ENCODE peak calls at places on chromosome X, in six cellular contexts. V, H, R, J, U and G are unnamed samples.
A peak's percentile ranks its signal among the peaks of the same experiment; 100 is the strongest.

GRCh38 chrX:72349190-72349589 is 43.5 kb upstream of the CITED1 start:
- DNase-seq in V (no peak), H (no peak), R (no peak), J (no peak), U (peak; percentile 5), G (no peak)

GRCh38 chrX:49610718-49611310 is 12.0 kb downstream of the GAGE1 start:
- DNase-seq in V (no peak), H (no peak), R (no peak), J (no peak), U (peak; percentile 9), G (no peak)

GRCh38 chrX:108601276-108601675 is 135.1 kb downstream of the IRS4 start:
- DNase-seq in V (no peak), H (no peak), R (no peak), J (no peak), U (no peak), G (no peak)

GRCh38 chrX:120428309-120428708 is 40.8 kb downstream of the LAMP2 start:
- DNase-seq in V (peak; percentile 11), H (no peak), R (no peak), J (no peak), U (peak; percentile 30), G (no peak)

GRCh38 chrX:115650916-115651315 is 89.9 kb downstream of the PLS3 start:
- DNase-seq in V (peak; percentile 38), H (peak; percentile 38), R (no peak), J (no peak), U (peak; percentile 55), G (peak; percentile 52)

GRCh38 chrX:4091046-4091760 is 377.8 kb upstream of the PRKX start:
- DNase-seq in V (no peak), H (no peak), R (no peak), J (no peak), U (no peak), G (no peak)

GRCh38 chrX:153537526-153538295 is 20.3 kb downstream of the ATP2B3 start:
- DNase-seq in V (no peak), H (peak; percentile 59), R (no peak), J (no peak), U (no peak), G (peak; percentile 55)

GRCh38 chrX:21590012-21590776 is 67.9 kb downstream of the KLHL34 start:
- DNase-seq in V (no peak), H (no peak), R (no peak), J (no peak), U (peak; percentile 10), G (no peak)

GRCh38 chrX:113929004-113929403 is 654.9 kb upstream of the HTR2C start:
- DNase-seq in V (peak; percentile 19), H (peak; percentile 22), R (no peak), J (peak; percentile 1), U (peak; percentile 48), G (peak; percentile 52)

GRCh38 chrX:155148724-155149537 is 67.3 kb upstream of the VBP1 start:
- DNase-seq in V (peak; percentile 13), H (peak; percentile 27), R (no peak), J (no peak), U (peak; percentile 36), G (peak; percentile 14)

GRCh38 chrX:12360389-12360788 is 222.1 kb downstream of the FRMPD4 start:
- DNase-seq in V (peak; percentile 2), H (no peak), R (no peak), J (no peak), U (peak; percentile 82), G (no peak)

GRCh38 chrX:17826609-17827496 is 34.2 kb downstream of the RAI2 start:
- DNase-seq in V (peak; percentile 21), H (no peak), R (no peak), J (no peak), U (peak; percentile 75), G (no peak)

GRCh38 chrX:30905325-30905724 is 16.3 kb upstream of the TAB3 start:
- DNase-seq in V (no peak), H (no peak), R (no peak), J (no peak), U (no peak), G (no peak)

GRCh38 chrX:48068096-48068887 is 3.1 kb downstream of the ZNF630 start:
- DNase-seq in V (no peak), H (no peak), R (no peak), J (no peak), U (no peak), G (peak; percentile 25)

GRCh38 chrX:130120746-130121504 is 10.6 kb upstream of the ELF4 start:
- DNase-seq in V (no peak), H (peak; percentile 75), R (peak; percentile 94), J (peak; percentile 78), U (peak; percentile 84), G (peak; percentile 86)

GRCh38 chrX:140580478-140580877 is 75.6 kb upstream of the SOX3 start:
- DNase-seq in V (no peak), H (no peak), R (peak; percentile 32), J (no peak), U (no peak), G (no peak)

GRCh38 chrX:18955676-18956075 is 28.2 kb downstream of the PHKA2 start:
- DNase-seq in V (no peak), H (no peak), R (no peak), J (no peak), U (no peak), G (no peak)
- TF ChIP-seq CTCF in V (no peak), H (no peak), R (no peak), J (no peak), U (no peak), G (no peak)

GRCh38 chrX:77779695-77780094 is 6.3 kb downstream of the ATRX start:
- DNase-seq in V (no peak), H (no peak), R (no peak), J (no peak), U (no peak), G (no peak)

GRCh38 chrX:77788050-77788449 is 2.0 kb upstream of the ATRX start:
- DNase-seq in V (no peak), H (no peak), R (no peak), J (no peak), U (peak; percentile 51), G (no peak)

GRCh38 chrX:77785746-77786548 is at the start of gene ATRX:
- DNase-seq in V (peak; percentile 74), H (peak; percentile 70), R (peak; percentile 85), J (peak; percentile 80), U (peak; percentile 81), G (peak; percentile 88)

DNA sequence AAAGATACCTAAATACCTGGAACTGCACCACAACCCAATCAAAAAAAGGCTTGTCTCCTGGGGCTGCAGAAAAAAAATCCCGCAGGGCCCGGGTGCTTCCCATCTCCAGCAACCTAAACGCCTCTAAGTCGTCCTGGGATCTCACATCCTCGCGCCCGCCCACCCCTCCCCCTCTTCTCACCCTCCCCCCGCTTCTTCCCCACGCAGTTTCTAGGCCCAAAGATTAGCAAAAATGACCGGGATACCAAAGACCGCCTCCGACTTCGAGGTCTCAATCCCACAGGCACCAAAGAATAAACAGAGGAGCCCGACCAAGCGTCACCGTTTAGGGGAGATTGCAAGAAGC is 643 bp downstream of the ATRX start:
- DNase-seq in V (no peak), H (peak; percentile 18), R (no peak), J (no peak), U (peak; percentile 23), G (peak; percentile 74)
- TF ChIP-seq CTCF in V (no peak), H (no peak), R (no peak), J (no peak), U (no peak), G (no peak)

GRCh38 chrX:150907474-150907873 is 9.0 kb upstream of the CD99L2 start:
- DNase-seq in V (no peak), H (no peak), R (no peak), J (no peak), U (no peak), G (no peak)
- TF ChIP-seq CTCF in V (no peak), H (no peak), R (no peak), J (no peak), U (no peak), G (no peak)

GRCh38 chrX:41802958-41803357 is 79.0 kb downstream of the GPR82 start:
- DNase-seq in V (no peak), H (no peak), R (no peak), J (no peak), U (peak; percentile 26), G (no peak)
- TF ChIP-seq CTCF in V (no peak), H (no peak), R (no peak), J (no peak), U (no peak), G (no peak)

DNA sequence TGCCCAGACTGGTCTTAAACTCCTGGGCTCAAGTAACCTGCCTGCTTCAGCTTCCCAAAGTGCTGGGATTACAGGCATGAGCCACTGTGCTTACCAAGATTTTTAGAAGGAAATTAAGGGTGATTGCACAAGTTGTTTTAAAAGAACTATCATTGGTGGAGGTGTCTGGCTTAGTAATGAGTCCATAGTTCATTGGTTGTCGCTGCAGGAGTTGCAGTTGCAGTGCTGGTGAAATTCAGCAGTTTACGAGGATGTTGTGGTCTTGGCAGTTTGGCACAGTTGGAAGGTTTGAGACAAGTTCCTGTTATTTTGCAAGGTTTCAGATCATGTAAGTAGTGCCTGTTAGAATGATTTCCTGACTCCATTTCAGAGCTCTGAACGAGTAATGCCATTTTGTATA is 48.1 kb downstream of the RAB40AL start:
- DNase-seq in V (no peak), H (no peak), R (no peak), J (no peak), U (no peak), G (no peak)
- TF ChIP-seq CTCF in V (no peak), H (no peak), R (no peak), J (no peak), U (no peak), G (no peak)

DNA sequence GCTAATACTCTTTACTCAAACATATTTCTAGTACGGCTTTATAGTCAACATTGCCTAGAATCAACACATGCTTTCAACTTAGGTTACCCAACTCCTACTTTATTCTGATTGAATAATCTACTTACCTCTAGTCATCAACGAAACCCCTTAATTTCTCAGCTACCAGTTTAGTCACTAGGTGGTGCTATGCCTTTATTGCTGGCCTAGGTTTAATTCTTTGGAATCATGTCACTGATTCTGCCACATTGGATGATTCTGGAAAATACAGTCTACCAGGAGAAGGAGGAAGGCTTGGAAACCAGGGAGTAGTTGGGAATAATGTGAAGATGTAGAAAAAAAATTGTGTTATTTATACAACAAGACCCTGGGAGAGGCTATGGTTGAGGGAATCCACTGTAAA is 167.7 kb downstream of the DCAF12L2 start:
- DNase-seq in V (peak; percentile 3), H (no peak), R (no peak), J (no peak), U (peak; percentile 5), G (peak; percentile 1)
- TF ChIP-seq CTCF in V (peak; percentile 7), H (peak; percentile 28), R (peak; percentile 26), J (peak; percentile 31), U (peak; percentile 19), G (peak; percentile 62)

DNA sequence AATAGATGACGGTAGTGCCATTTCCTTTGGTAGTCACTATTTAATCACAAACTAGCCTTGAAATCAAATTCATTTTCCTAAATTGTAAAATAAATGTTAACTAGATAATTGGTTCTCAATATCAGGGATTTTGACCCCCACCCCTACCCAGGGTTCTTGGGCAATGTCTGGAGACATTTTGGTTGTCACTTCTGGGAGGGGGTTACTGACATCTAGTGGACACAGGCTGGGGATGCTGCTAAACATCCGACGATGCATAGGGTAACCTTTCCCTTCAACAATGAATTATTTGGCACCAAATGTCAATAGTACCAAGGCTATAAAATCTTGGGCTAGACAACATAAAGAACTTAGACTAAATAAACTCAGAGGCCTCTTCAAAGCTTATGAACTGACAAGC is 285.8 kb upstream of the TRPC5 start:
- DNase-seq in V (no peak), H (no peak), R (no peak), J (no peak), U (no peak), G (peak; percentile 12)
- TF ChIP-seq CTCF in V (peak; percentile 13), H (peak; percentile 15), R (no peak), J (peak; percentile 15), U (no peak), G (peak; percentile 58)

GRCh38 chrX:88613338-88613737 is 133.7 kb upstream of the CPXCR1 start:
- DNase-seq in V (peak; percentile 11), H (no peak), R (no peak), J (no peak), U (peak; percentile 39), G (peak; percentile 1)
- TF ChIP-seq CTCF in V (peak; percentile 29), H (no peak), R (peak; percentile 24), J (peak; percentile 15), U (peak; percentile 32), G (peak; percentile 58)